ENCODE peak calls at places on chromosome 3, in four cellular contexts. One of them, this sample, is unnamed.

GRCh38 chr3:170368921-170369320 is 11.4 kb downstream of the SKIL start:
- DNase-seq in heart left ventricle: no peak
- DNase-seq in ascending aorta: no peak
- DNase-seq in AG10803: no peak
- DNase-seq in this sample: no peak

GRCh38 chr3:162984752-162985151 is 1488.1 kb downstream of the OTOL1 start:
- DNase-seq in ascending aorta: no peak
- DNase-seq in heart left ventricle: no peak
- DNase-seq in AG10803: no peak
- DNase-seq in this sample: no peak

GRCh38 chr3:149581248-149581647 is 76.6 kb downstream of the WWTR1 start:
- DNase-seq in ascending aorta: no peak
- DNase-seq in heart left ventricle: no peak
- DNase-seq in AG10803: peak
- DNase-seq in this sample: peak

GRCh38 chr3:66075281-66075680 is 36.6 kb upstream of the MAGI1 start:
- DNase-seq in AG10803: peak
- DNase-seq in heart left ventricle: no peak
- DNase-seq in ascending aorta: no peak
- DNase-seq in this sample: peak

GRCh38 chr3:106204160-106204868 is 335.5 kb upstream of the CBLB start:
- DNase-seq in heart left ventricle: no peak
- DNase-seq in AG10803: no peak
- DNase-seq in ascending aorta: no peak
- DNase-seq in this sample: no peak

GRCh38 chr3:189458536-189458935 is 172.7 kb upstream of the TP63 start:
- DNase-seq in AG10803: no peak
- DNase-seq in ascending aorta: peak
- DNase-seq in heart left ventricle: no peak
- DNase-seq in this sample: peak

GRCh38 chr3:87167634-87168456 is 59.3 kb upstream of the CHMP2B start:
- DNase-seq in AG10803: peak
- DNase-seq in heart left ventricle: no peak
- DNase-seq in ascending aorta: no peak
- DNase-seq in this sample: peak

GRCh38 chr3:7917443-7918151 is 584.0 kb upstream of the LMCD1 start:
- DNase-seq in heart left ventricle: no peak
- DNase-seq in AG10803: no peak
- DNase-seq in ascending aorta: no peak
- DNase-seq in this sample: no peak

GRCh38 chr3:196519738-196520122 is 4.6 kb upstream of the SMCO1 start:
- DNase-seq in heart left ventricle: no peak
- DNase-seq in ascending aorta: no peak
- DNase-seq in AG10803: no peak
- DNase-seq in this sample: no peak

GRCh38 chr3:151816091-151816604 is 2.2 kb downstream of the AADAC start:
- DNase-seq in heart left ventricle: no peak
- DNase-seq in AG10803: peak
- DNase-seq in ascending aorta: no peak
- DNase-seq in this sample: peak

GRCh38 chr3:23760871-23761373 is 44.8 kb upstream of the UBE2E1 start:
- DNase-seq in AG10803: no peak
- DNase-seq in ascending aorta: no peak
- DNase-seq in heart left ventricle: no peak
- DNase-seq in this sample: no peak

GRCh38 chr3:128011140-128011539 is 41.1 kb upstream of the SEC61A1 start:
- DNase-seq in ascending aorta: no peak
- DNase-seq in heart left ventricle: no peak
- DNase-seq in AG10803: peak
- DNase-seq in this sample: peak
- TF ChIP-seq CTCF in ascending aorta: no peak
- TF ChIP-seq CTCF in heart left ventricle: no peak
- TF ChIP-seq CTCF in AG10803: peak
- TF ChIP-seq CTCF in this sample: peak

DNA sequence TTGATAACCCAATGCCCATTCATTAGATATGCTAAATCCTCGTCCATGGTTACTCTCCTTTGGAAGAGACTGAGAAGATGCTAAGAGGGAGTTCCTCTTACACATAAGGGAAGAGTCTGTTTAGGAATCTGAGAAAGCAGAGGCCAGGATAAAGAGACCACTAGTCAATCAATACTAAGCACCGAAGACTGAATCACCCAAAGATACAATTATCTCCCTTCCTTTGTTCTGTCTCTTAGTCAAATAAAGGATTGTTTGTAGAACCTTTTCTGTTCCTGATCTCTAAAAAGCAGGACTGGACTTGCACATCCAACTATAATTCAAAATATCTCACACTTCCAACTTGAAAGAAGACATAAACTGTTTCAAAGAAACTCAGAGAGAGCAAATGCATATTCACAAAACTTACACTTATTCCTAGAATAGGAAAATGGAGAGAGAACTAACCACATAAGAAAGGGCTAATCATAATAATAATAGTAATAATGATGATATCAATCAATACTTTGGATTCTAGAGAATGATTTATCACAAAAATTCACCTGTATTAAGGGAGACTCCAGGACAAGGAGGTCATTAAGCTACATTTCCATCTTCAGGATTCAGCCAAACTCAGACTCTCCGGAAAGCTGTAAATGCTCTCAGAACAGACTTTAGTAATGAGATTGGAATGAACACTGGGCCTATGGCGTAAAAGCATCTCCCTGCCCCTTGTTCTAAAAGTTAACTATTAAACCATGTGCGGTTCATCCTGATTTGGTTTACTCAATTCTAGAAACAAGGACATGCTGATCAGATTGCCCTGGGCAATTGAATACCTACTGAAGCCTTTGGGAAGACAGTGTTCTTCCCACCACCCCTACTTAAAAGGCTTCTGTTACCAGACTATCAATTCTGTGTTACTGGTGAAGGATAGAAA is 401.5 kb downstream of the ZBTB20 start:
- DNase-seq in ascending aorta: no peak
- DNase-seq in AG10803: peak
- DNase-seq in heart left ventricle: no peak
- DNase-seq in this sample: peak
- H3K4me3 ChIP-seq in ascending aorta: peak
- H3K4me3 ChIP-seq in AG10803: peak
- H3K4me3 ChIP-seq in heart left ventricle: peak
- H3K4me3 ChIP-seq in this sample: no peak

GRCh38 chr3:125043599-125044151 is 12.1 kb downstream of the HEG1 start:
- DNase-seq in heart left ventricle: peak
- DNase-seq in AG10803: no peak
- DNase-seq in ascending aorta: peak
- DNase-seq in this sample: no peak
- TF ChIP-seq CTCF in heart left ventricle: no peak
- TF ChIP-seq CTCF in AG10803: no peak
- TF ChIP-seq CTCF in ascending aorta: no peak
- TF ChIP-seq CTCF in this sample: no peak

GRCh38 chr3:185823280-185824044 is 1.4 kb downstream of the IGF2BP2 start:
- DNase-seq in heart left ventricle: peak
- DNase-seq in AG10803: peak
- DNase-seq in ascending aorta: no peak
- DNase-seq in this sample: peak
- H3K4me3 ChIP-seq in heart left ventricle: peak
- H3K4me3 ChIP-seq in AG10803: peak
- H3K4me3 ChIP-seq in ascending aorta: peak
- H3K4me3 ChIP-seq in this sample: peak